ENCODE peak calls at places on chromosomes 6 and 20, in nine cellular contexts. Q is thoracic aorta, B is AG10803, A is GM12865, K is NB4, T is endothelial cell of umbilical vein, M is activated B cell treated with CpG ODN at 0.5 μM for 24 hours, O is astrocyte of the hippocampus, F is kidney glomerular epithelial cell. H is an unnamed sample.

GRCh38 chr20:15760217-15760567 is 813.1 kb downstream of the KIF16B start:
- DNase-seq in T (no peak), K (no peak), A (no peak), F (peak), M (no peak), Q (no peak), O (no peak), B (no peak), H (no peak)

GRCh38 chr6:11495565-11496145 is 41.9 kb upstream of the TMEM170B start:
- DNase-seq in Q (no peak), F (no peak), K (no peak), M (no peak), T (no peak), B (no peak), O (no peak), A (no peak), H (no peak)

GRCh38 chr6:138129190-138129589 is 22.0 kb upstream of the PERP start:
- DNase-seq in M (no peak), B (no peak), O (peak), K (no peak), T (no peak), Q (no peak), A (no peak), F (no peak), H (no peak)

GRCh38 chr6:95087394-95088097 is 489.8 kb upstream of the MANEA start:
- DNase-seq in M (no peak), K (no peak), B (peak), T (no peak), Q (no peak), O (peak), F (peak), A (no peak), H (no peak)

GRCh38 chr6:13526718-13527668 is 39.6 kb upstream of the GFOD1 start:
- DNase-seq in A (peak), M (peak), T (peak), Q (no peak), K (peak), B (peak), O (no peak), F (no peak), H (no peak)

GRCh38 chr6:154341876-154342275 is 14.7 kb downstream of the IPCEF1 start:
- DNase-seq in K (no peak), M (no peak), B (no peak), O (peak), T (no peak), A (no peak), Q (no peak), F (no peak), H (no peak)

GRCh38 chr6:52893221-52893620 is 16.3 kb downstream of the GSTA3 start:
- DNase-seq in T (no peak), M (no peak), A (no peak), K (no peak), B (no peak), F (no peak), Q (no peak), O (no peak), H (no peak)

GRCh38 chr6:170433163-170434095 is 119.7 kb downstream of the PSMB1 start:
- DNase-seq in K (no peak), O (no peak), M (no peak), T (no peak), Q (no peak), A (no peak), B (no peak), F (no peak), H (no peak)

GRCh38 chr6:119353696-119354095 is 4.1 kb upstream of the MAN1A1 start:
- DNase-seq in K (no peak), B (no peak), Q (no peak), M (no peak), A (no peak), T (peak), F (no peak), O (no peak), H (no peak)

GRCh38 chr6:99432877-99433276 is 7.8 kb upstream of the PNISR start:
- DNase-seq in O (peak), K (no peak), A (no peak), T (no peak), F (peak), B (no peak), M (no peak), Q (no peak), H (no peak)

GRCh38 chr20:4112490-4113420 is 97.4 kb upstream of the RNF24 start:
- DNase-seq in B (peak), O (peak), M (no peak), T (peak), Q (no peak), F (no peak), A (peak), K (no peak), H (peak)

GRCh38 chr20:64149809-64150560 is 14.3 kb upstream of the MYT1 start:
- DNase-seq in F (no peak), K (no peak), O (no peak), Q (no peak), B (no peak), M (no peak), T (no peak), A (no peak), H (no peak)

GRCh38 chr6:43917878-43918382 is 147.9 kb downstream of the VEGFA start:
- DNase-seq in T (no peak), F (no peak), B (peak), M (no peak), A (no peak), K (peak), Q (no peak), O (no peak), H (no peak)

GRCh38 chr6:116205318-116205717 is 48.6 kb downstream of the TSPYL4 start:
- DNase-seq in F (no peak), K (no peak), M (no peak), T (no peak), A (no peak), B (no peak), Q (no peak), O (no peak), H (no peak)

GRCh38 chr6:3194535-3195376 is 32.7 kb downstream of the TUBB2B start:
- DNase-seq in T (peak), K (no peak), F (no peak), B (no peak), M (no peak), A (peak), Q (no peak), O (peak), H (no peak)

GRCh38 chr6:28867078-28867414 is 56.7 kb downstream of the TRIM27 start:
- DNase-seq in K (no peak), M (no peak), T (no peak), Q (no peak), F (no peak), B (peak), O (no peak), A (peak), H (no peak)

GRCh38 chr6:56101141-56101553 is 146.2 kb downstream of the COL21A1 start:
- DNase-seq in A (no peak), K (peak), M (no peak), F (peak), T (no peak), Q (no peak), O (peak), B (peak), H (no peak)

GRCh38 chr6:122567034-122567433 is 43.2 kb upstream of the PKIB start:
- DNase-seq in Q (no peak), T (no peak), O (no peak), M (no peak), A (no peak), B (no peak), F (no peak), K (no peak), H (no peak)

GRCh38 chr6:147467463-147467862 is 41.0 kb upstream of the SAMD5 start:
- DNase-seq in K (no peak), Q (no peak), T (no peak), B (no peak), A (no peak), M (no peak), O (no peak), F (no peak), H (no peak)

GRCh38 chr20:62120990-62121775 is 1.1 kb upstream of the LSM14B start:
- DNase-seq in T (no peak), O (no peak), K (no peak), A (no peak), F (peak), Q (no peak), M (no peak), B (peak), H (no peak)

GRCh38 chr6:45504947-45505346 is 127.2 kb upstream of the SUPT3H start:
- DNase-seq in M (no peak), K (no peak), Q (no peak), T (peak), O (peak), B (peak), A (no peak), F (peak), H (no peak)

H was measured in LNCaP clone FGC.